ENCODE peak calls at places on chromosomes 3 and 15, in nine cellular contexts. One of them, this sample, is unnamed.
A peak's percentile ranks its signal among the peaks of the same experiment; 100 is the strongest.

GRCh38 chr3:170632780-170633179 is 46.9 kb upstream of the SLC7A14 start:
- DNase-seq in sigmoid colon: no peak
- DNase-seq in mesendoderm: no peak
- DNase-seq in SJSA1: no peak
- DNase-seq in astrocyte: peak; percentile 53
- DNase-seq in effector memory CD4-positive, alpha-beta T cell: no peak
- DNase-seq in GM23248: peak; percentile 33
- DNase-seq in heart left ventricle: no peak
- DNase-seq in uterus: no peak
- DNase-seq in this sample: no peak

GRCh38 chr15:96321422-96322391 is 8.8 kb upstream of the NR2F2 start:
- DNase-seq in sigmoid colon: peak; percentile 72
- DNase-seq in mesendoderm: peak; percentile 21
- DNase-seq in SJSA1: no peak
- DNase-seq in astrocyte: peak; percentile 44
- DNase-seq in effector memory CD4-positive, alpha-beta T cell: no peak
- DNase-seq in GM23248: peak; percentile 68
- DNase-seq in heart left ventricle: peak; percentile 40
- DNase-seq in uterus: peak; percentile 73
- DNase-seq in this sample: no peak

GRCh38 chr3:69505770-69506407 is 120.0 kb upstream of the FRMD4B start:
- DNase-seq in sigmoid colon: no peak
- DNase-seq in mesendoderm: peak; percentile 93
- DNase-seq in SJSA1: no peak
- DNase-seq in astrocyte: no peak
- DNase-seq in effector memory CD4-positive, alpha-beta T cell: no peak
- DNase-seq in GM23248: peak; percentile 4
- DNase-seq in heart left ventricle: no peak
- DNase-seq in uterus: no peak
- DNase-seq in this sample: no peak

GRCh38 chr3:197311591-197311990 is 13.2 kb upstream of the DLG1 start:
- DNase-seq in sigmoid colon: no peak
- DNase-seq in mesendoderm: no peak
- DNase-seq in SJSA1: no peak
- DNase-seq in astrocyte: no peak
- DNase-seq in effector memory CD4-positive, alpha-beta T cell: no peak
- DNase-seq in GM23248: no peak
- DNase-seq in heart left ventricle: no peak
- DNase-seq in uterus: no peak
- DNase-seq in this sample: no peak

GRCh38 chr15:33801954-33802353 is 166.3 kb upstream of the CHRM5 start:
- DNase-seq in sigmoid colon: no peak
- DNase-seq in mesendoderm: no peak
- DNase-seq in SJSA1: no peak
- DNase-seq in astrocyte: no peak
- DNase-seq in effector memory CD4-positive, alpha-beta T cell: no peak
- DNase-seq in GM23248: no peak
- DNase-seq in heart left ventricle: no peak
- DNase-seq in uterus: no peak
- DNase-seq in this sample: no peak

GRCh38 chr15:30906366-30906765 is 2.7 kb downstream of the FAN1 start:
- DNase-seq in sigmoid colon: no peak
- DNase-seq in mesendoderm: no peak
- DNase-seq in SJSA1: no peak
- DNase-seq in astrocyte: no peak
- DNase-seq in effector memory CD4-positive, alpha-beta T cell: no peak
- DNase-seq in GM23248: no peak
- DNase-seq in heart left ventricle: no peak
- DNase-seq in uterus: no peak
- DNase-seq in this sample: no peak

GRCh38 chr3:52890735-52891134 is 6.6 kb downstream of the STIMATE start:
- DNase-seq in sigmoid colon: no peak
- DNase-seq in mesendoderm: no peak
- DNase-seq in SJSA1: no peak
- DNase-seq in astrocyte: no peak
- DNase-seq in effector memory CD4-positive, alpha-beta T cell: no peak
- DNase-seq in GM23248: peak; percentile 37
- DNase-seq in heart left ventricle: no peak
- DNase-seq in uterus: no peak
- DNase-seq in this sample: no peak

GRCh38 chr15:92079047-92079446 is 225.5 kb downstream of the SLCO3A1 start:
- DNase-seq in sigmoid colon: no peak
- DNase-seq in mesendoderm: peak; percentile 77
- DNase-seq in SJSA1: no peak
- DNase-seq in astrocyte: no peak
- DNase-seq in effector memory CD4-positive, alpha-beta T cell: no peak
- DNase-seq in GM23248: peak; percentile 35
- DNase-seq in heart left ventricle: no peak
- DNase-seq in uterus: no peak
- DNase-seq in this sample: no peak

GRCh38 chr3:195156286-195156890 is 114.6 kb downstream of the XXYLT1 start:
- DNase-seq in sigmoid colon: no peak
- DNase-seq in mesendoderm: no peak
- DNase-seq in SJSA1: no peak
- DNase-seq in astrocyte: no peak
- DNase-seq in effector memory CD4-positive, alpha-beta T cell: no peak
- DNase-seq in GM23248: no peak
- DNase-seq in heart left ventricle: no peak
- DNase-seq in uterus: no peak
- DNase-seq in this sample: no peak

GRCh38 chr3:108406661-108407206 is 103.7 kb downstream of the MYH15 start:
- DNase-seq in sigmoid colon: no peak
- DNase-seq in mesendoderm: peak; percentile 62
- DNase-seq in SJSA1: no peak
- DNase-seq in astrocyte: peak; percentile 22
- DNase-seq in effector memory CD4-positive, alpha-beta T cell: no peak
- DNase-seq in GM23248: peak; percentile 68
- DNase-seq in heart left ventricle: no peak
- DNase-seq in uterus: no peak
- DNase-seq in this sample: no peak

GRCh38 chr3:164465172-164465571 is 613.1 kb downstream of the SI start:
- DNase-seq in sigmoid colon: no peak
- DNase-seq in mesendoderm: no peak
- DNase-seq in SJSA1: no peak
- DNase-seq in astrocyte: peak; percentile 69
- DNase-seq in effector memory CD4-positive, alpha-beta T cell: no peak
- DNase-seq in GM23248: peak; percentile 68
- DNase-seq in heart left ventricle: no peak
- DNase-seq in uterus: no peak
- DNase-seq in this sample: no peak

GRCh38 chr3:183527980-183528379 is 27.5 kb downstream of the KLHL6 start:
- DNase-seq in sigmoid colon: no peak
- DNase-seq in mesendoderm: no peak
- DNase-seq in SJSA1: no peak
- DNase-seq in astrocyte: no peak
- DNase-seq in effector memory CD4-positive, alpha-beta T cell: no peak
- DNase-seq in GM23248: no peak
- DNase-seq in heart left ventricle: no peak
- DNase-seq in uterus: no peak
- DNase-seq in this sample: no peak
- H3K36me3 ChIP-seq in sigmoid colon: no peaks in the 10 kb centered on the region
- H3K36me3 ChIP-seq in mesendoderm: no peaks in the 10 kb centered on the region
- H3K36me3 ChIP-seq in SJSA1: no peaks in the 10 kb centered on the region
- H3K36me3 ChIP-seq in astrocyte: no peaks in the 10 kb centered on the region
- H3K36me3 ChIP-seq in effector memory CD4-positive, alpha-beta T cell: peaks cover 28% of the 10 kb centered on the region
- H3K36me3 ChIP-seq in GM23248: no peaks in the 10 kb centered on the region
- H3K36me3 ChIP-seq in heart left ventricle: no peaks in the 10 kb centered on the region
- H3K36me3 ChIP-seq in uterus: no peaks in the 10 kb centered on the region
- H3K36me3 ChIP-seq in this sample: peaks cover 16% of the 10 kb centered on the region

GRCh38 chr3:58419782-58420512 is 13.7 kb downstream of the PDHB start:
- DNase-seq in sigmoid colon: peak; percentile 75
- DNase-seq in mesendoderm: no peak
- DNase-seq in SJSA1: no peak
- DNase-seq in astrocyte: no peak
- DNase-seq in effector memory CD4-positive, alpha-beta T cell: no peak
- DNase-seq in GM23248: peak; percentile 74
- DNase-seq in heart left ventricle: peak; percentile 69
- DNase-seq in uterus: peak; percentile 30
- DNase-seq in this sample: no peak

GRCh38 chr3:58424613-58425012 is 9.0 kb downstream of the PDHB start:
- DNase-seq in sigmoid colon: no peak
- DNase-seq in mesendoderm: no peak
- DNase-seq in SJSA1: no peak
- DNase-seq in astrocyte: no peak
- DNase-seq in effector memory CD4-positive, alpha-beta T cell: no peak
- DNase-seq in GM23248: no peak
- DNase-seq in heart left ventricle: no peak
- DNase-seq in uterus: no peak
- DNase-seq in this sample: no peak

GRCh38 chr3:58421004-58421403 is 12.6 kb downstream of the PDHB start:
- DNase-seq in sigmoid colon: no peak
- DNase-seq in mesendoderm: no peak
- DNase-seq in SJSA1: no peak
- DNase-seq in astrocyte: no peak
- DNase-seq in effector memory CD4-positive, alpha-beta T cell: no peak
- DNase-seq in GM23248: no peak
- DNase-seq in heart left ventricle: no peak
- DNase-seq in uterus: no peak
- DNase-seq in this sample: no peak

GRCh38 chr3:58425782-58426181 is 7.8 kb downstream of the PDHB start:
- DNase-seq in sigmoid colon: no peak
- DNase-seq in mesendoderm: no peak
- DNase-seq in SJSA1: no peak
- DNase-seq in astrocyte: no peak
- DNase-seq in effector memory CD4-positive, alpha-beta T cell: no peak
- DNase-seq in GM23248: no peak
- DNase-seq in heart left ventricle: no peak
- DNase-seq in uterus: no peak
- DNase-seq in this sample: no peak

DNA sequence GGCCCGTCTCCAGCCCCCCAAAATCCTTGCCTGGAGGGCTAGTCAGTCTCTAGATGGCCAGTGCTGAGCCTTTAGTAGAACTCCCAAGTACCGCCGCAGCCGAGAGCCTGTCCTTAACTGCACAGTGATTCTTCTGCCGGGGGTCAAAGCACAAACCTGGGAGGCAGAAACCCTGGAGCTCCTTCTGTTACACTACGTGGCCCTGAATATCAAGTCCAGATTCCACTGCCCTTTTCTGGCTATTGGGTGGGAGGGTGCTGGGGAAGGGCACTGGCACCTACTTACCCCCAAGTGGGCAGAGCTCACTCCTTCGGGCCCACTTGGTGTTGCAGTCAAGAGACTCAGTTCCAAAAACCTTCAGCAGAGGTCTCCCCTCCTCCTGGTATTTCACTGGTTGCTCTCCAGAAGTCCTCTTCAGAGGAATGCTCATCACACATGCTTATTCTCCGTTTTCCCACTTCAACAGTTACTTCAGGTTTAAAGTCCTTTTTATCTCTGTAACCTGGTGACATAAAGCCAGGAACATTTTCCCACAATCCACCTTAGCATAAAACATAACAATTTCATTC is 10.8 kb downstream of the PDHB start:
- DNase-seq in sigmoid colon: no peak
- DNase-seq in mesendoderm: peak; percentile 81
- DNase-seq in SJSA1: no peak
- DNase-seq in astrocyte: no peak
- DNase-seq in effector memory CD4-positive, alpha-beta T cell: no peak
- DNase-seq in GM23248: peak; percentile 48
- DNase-seq in heart left ventricle: no peak
- DNase-seq in uterus: no peak
- DNase-seq in this sample: no peak
- H3K36me3 ChIP-seq in sigmoid colon: peaks cover 27% of the 10 kb centered on the region
- H3K36me3 ChIP-seq in mesendoderm: peaks cover 5% of the 10 kb centered on the region
- H3K36me3 ChIP-seq in SJSA1: peaks cover 50% of the 10 kb centered on the region
- H3K36me3 ChIP-seq in astrocyte: peaks cover 24% of the 10 kb centered on the region
- H3K36me3 ChIP-seq in effector memory CD4-positive, alpha-beta T cell: peaks cover 41% of the 10 kb centered on the region
- H3K36me3 ChIP-seq in GM23248: peaks cover 25% of the 10 kb centered on the region
- H3K36me3 ChIP-seq in heart left ventricle: peaks cover 60% of the 10 kb centered on the region
- H3K36me3 ChIP-seq in uterus: no peaks in the 10 kb centered on the region
- H3K36me3 ChIP-seq in this sample: peaks cover 70% of the 10 kb centered on the region

DNA sequence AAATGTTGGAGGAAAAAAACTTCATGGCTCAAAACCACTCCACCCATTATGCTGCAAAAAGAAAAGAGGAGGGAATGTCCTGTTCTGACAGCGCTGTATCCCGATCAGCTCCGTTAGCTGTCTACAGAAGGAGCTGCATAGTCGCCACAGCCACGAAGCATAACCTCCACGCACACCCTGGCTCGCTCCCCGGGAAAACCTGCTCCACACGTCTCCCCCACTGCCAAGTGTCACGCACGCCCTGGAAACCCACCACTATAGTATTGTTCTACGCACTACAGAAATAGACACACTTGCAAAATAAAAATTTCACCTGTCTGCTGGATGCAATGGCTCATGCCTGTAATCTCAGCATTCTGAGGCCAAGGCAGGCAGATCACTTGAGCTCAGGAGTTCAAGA is 55.8 kb downstream of the TBC1D2B start:
- DNase-seq in sigmoid colon: no peak
- DNase-seq in mesendoderm: no peak
- DNase-seq in SJSA1: no peak
- DNase-seq in astrocyte: no peak
- DNase-seq in effector memory CD4-positive, alpha-beta T cell: no peak
- DNase-seq in GM23248: no peak
- DNase-seq in heart left ventricle: no peak
- DNase-seq in uterus: no peak
- DNase-seq in this sample: no peak
- H3K36me3 ChIP-seq in sigmoid colon: peaks cover 14% of the 10 kb centered on the region
- H3K36me3 ChIP-seq in mesendoderm: peaks cover 2% of the 10 kb centered on the region
- H3K36me3 ChIP-seq in SJSA1: peaks cover 40% of the 10 kb centered on the region
- H3K36me3 ChIP-seq in astrocyte: peaks cover 14% of the 10 kb centered on the region
- H3K36me3 ChIP-seq in effector memory CD4-positive, alpha-beta T cell: peaks cover 41% of the 10 kb centered on the region
- H3K36me3 ChIP-seq in GM23248: peaks cover 37% of the 10 kb centered on the region
- H3K36me3 ChIP-seq in heart left ventricle: peaks cover 26% of the 10 kb centered on the region
- H3K36me3 ChIP-seq in uterus: no peaks in the 10 kb centered on the region
- H3K36me3 ChIP-seq in this sample: peaks cover 16% of the 10 kb centered on the region

GRCh38 chr3:133592843-133593242 is 19.4 kb downstream of the CDV3 start:
- DNase-seq in sigmoid colon: no peak
- DNase-seq in mesendoderm: no peak
- DNase-seq in SJSA1: no peak
- DNase-seq in astrocyte: no peak
- DNase-seq in effector memory CD4-positive, alpha-beta T cell: no peak
- DNase-seq in GM23248: peak; percentile 6
- DNase-seq in heart left ventricle: no peak
- DNase-seq in uterus: no peak
- DNase-seq in this sample: no peak

GRCh38 chr3:133591271-133591742 is 17.8 kb downstream of the CDV3 start:
- DNase-seq in sigmoid colon: no peak
- DNase-seq in mesendoderm: peak; percentile 33
- DNase-seq in SJSA1: no peak
- DNase-seq in astrocyte: peak; percentile 66
- DNase-seq in effector memory CD4-positive, alpha-beta T cell: no peak
- DNase-seq in GM23248: peak; percentile 82
- DNase-seq in heart left ventricle: no peak
- DNase-seq in uterus: no peak
- DNase-seq in this sample: no peak

GRCh38 chr3:133588035-133588434 is 14.5 kb downstream of the CDV3 start:
- DNase-seq in sigmoid colon: no peak
- DNase-seq in mesendoderm: no peak
- DNase-seq in SJSA1: no peak
- DNase-seq in astrocyte: no peak
- DNase-seq in effector memory CD4-positive, alpha-beta T cell: no peak
- DNase-seq in GM23248: no peak
- DNase-seq in heart left ventricle: no peak
- DNase-seq in uterus: no peak
- DNase-seq in this sample: no peak

GRCh38 chr3:133588784-133589465 is 15.4 kb downstream of the CDV3 start:
- DNase-seq in sigmoid colon: no peak
- DNase-seq in mesendoderm: no peak
- DNase-seq in SJSA1: no peak
- DNase-seq in astrocyte: no peak
- DNase-seq in effector memory CD4-positive, alpha-beta T cell: no peak
- DNase-seq in GM23248: peak; percentile 45
- DNase-seq in heart left ventricle: no peak
- DNase-seq in uterus: no peak
- DNase-seq in this sample: no peak

GRCh38 chr3:133589503-133589902 is 16.0 kb downstream of the CDV3 start:
- DNase-seq in sigmoid colon: no peak
- DNase-seq in mesendoderm: no peak
- DNase-seq in SJSA1: no peak
- DNase-seq in astrocyte: no peak
- DNase-seq in effector memory CD4-positive, alpha-beta T cell: no peak
- DNase-seq in GM23248: peak; percentile 5
- DNase-seq in heart left ventricle: no peak
- DNase-seq in uterus: no peak
- DNase-seq in this sample: no peak
- H3K36me3 ChIP-seq in sigmoid colon: peaks cover 37% of the 10 kb centered on the region
- H3K36me3 ChIP-seq in mesendoderm: peaks cover 8% of the 10 kb centered on the region
- H3K36me3 ChIP-seq in SJSA1: peaks cover 58% of the 10 kb centered on the region
- H3K36me3 ChIP-seq in astrocyte: peaks cover 51% of the 10 kb centered on the region
- H3K36me3 ChIP-seq in effector memory CD4-positive, alpha-beta T cell: peaks cover 53% of the 10 kb centered on the region
- H3K36me3 ChIP-seq in GM23248: peaks cover 55% of the 10 kb centered on the region
- H3K36me3 ChIP-seq in heart left ventricle: peaks cover 49% of the 10 kb centered on the region
- H3K36me3 ChIP-seq in uterus: no peaks in the 10 kb centered on the region
- H3K36me3 ChIP-seq in this sample: peaks cover 37% of the 10 kb centered on the region

This sample was measured in naive thymus-derived CD4-positive, alpha-beta T cell.